ENCODE peak calls at places on chromosomes 4 and X, in nine cellular contexts. J is A549, F is astrocyte of the spinal cord, D is WERI-Rb-1, A is PC-3, N is AG04450, M is endothelial cell of umbilical vein, B is neuronal stem cell, S is esophagus squamous epithelium. H is an unnamed sample.

GRCh38 chr4:5751918-5752802 is 41.2 kb downstream of the EVC start:
- DNase-seq in A (no peak), M (peak; percentile 59), D (peak; percentile 97), F (peak; percentile 77), N (no peak), J (no peak), S (no peak), B (peak; percentile 18), H (no peak)

GRCh38 chr4:33357121-33357520 is 2637.0 kb downstream of the PCDH7 start:
- DNase-seq in F (no peak), J (no peak), M (no peak), N (no peak), D (no peak), A (no peak), B (no peak), S (no peak), H (no peak)

GRCh38 chr4:174284181-174284886 is 623 bp downstream of the CEP44 start:
- DNase-seq in F (peak; percentile 68), N (peak; percentile 23), D (no peak), A (peak; percentile 61), B (no peak), J (peak; percentile 68), S (no peak), M (peak; percentile 74), H (no peak)

GRCh38 chr4:19379318-19379717 is 872.4 kb upstream of the SLIT2 start:
- DNase-seq in J (no peak), N (no peak), M (no peak), D (no peak), S (no peak), A (peak; percentile 81), B (no peak), F (no peak), H (no peak)

GRCh38 chr4:34362654-34363053 is 1881.7 kb downstream of the ARAP2 start:
- DNase-seq in D (no peak), N (no peak), F (no peak), B (no peak), S (no peak), J (no peak), A (no peak), M (no peak), H (no peak)

GRCh38 chrX:53312946-53313745 is 31.8 kb upstream of the IQSEC2 start:
- DNase-seq in N (no peak), F (peak; percentile 52), A (peak; percentile 71), M (peak; percentile 56), J (peak; percentile 47), D (peak; percentile 59), S (no peak), B (peak; percentile 45), H (peak; percentile 54)

GRCh38 chr4:1856920-1857699 is 1.2 kb upstream of the LETM1 start:
- DNase-seq in N (no peak), J (peak; percentile 22), M (no peak), F (no peak), S (no peak), D (peak; percentile 62), B (no peak), A (no peak), H (no peak)

GRCh38 chrX:153644356-153645125 is 2.5 kb upstream of the DUSP9 start:
- DNase-seq in F (no peak), J (peak; percentile 59), A (no peak), M (no peak), S (no peak), D (peak; percentile 89), N (no peak), B (no peak), H (no peak)

GRCh38 chr4:42610941-42611340 is 46.0 kb downstream of the ATP8A1 start:
- DNase-seq in M (no peak), J (no peak), D (no peak), N (no peak), F (no peak), B (no peak), S (no peak), A (no peak), H (no peak)

GRCh38 chrX:119190736-119191282 is 45.3 kb upstream of the PGRMC1 start:
- DNase-seq in D (no peak), N (no peak), F (no peak), B (no peak), A (no peak), M (no peak), S (no peak), J (peak; percentile 25), H (no peak)

GRCh38 chr4:100796333-100796732 is 278.5 kb upstream of the EMCN start:
- DNase-seq in F (no peak), B (no peak), S (no peak), N (no peak), A (no peak), J (no peak), D (no peak), M (no peak), H (no peak)

GRCh38 chrX:136742721-136743379 is 37.9 kb downstream of the ARHGEF6 start:
- DNase-seq in F (no peak), D (no peak), N (no peak), S (no peak), A (no peak), J (no peak), B (no peak), M (no peak), H (no peak)

GRCh38 chr4:158121203-158121586 is 51.6 kb downstream of the GASK1B start:
- DNase-seq in S (no peak), F (peak; percentile 94), J (peak; percentile 37), M (no peak), A (no peak), B (no peak), D (no peak), N (peak; percentile 98), H (no peak)

GRCh38 chrX:153474718-153475117 is 4.3 kb upstream of the HAUS7 start:
- DNase-seq in D (no peak), N (no peak), F (peak; percentile 63), J (no peak), M (peak; percentile 88), B (no peak), A (peak; percentile 36), S (no peak), H (peak; percentile 43)

GRCh38 chr4:60865238-60865637 is 334.9 kb upstream of the ADGRL3 start:
- DNase-seq in M (no peak), F (peak; percentile 2), S (no peak), B (no peak), D (peak; percentile 27), J (no peak), N (no peak), A (peak; percentile 53), H (no peak)

GRCh38 chrX:95629737-95630136 is 1054.9 kb upstream of the DIAPH2 start:
- DNase-seq in J (no peak), M (no peak), S (no peak), A (no peak), B (peak; percentile 0), D (no peak), N (no peak), F (peak; percentile 3), H (no peak)

GRCh38 chr4:47972181-47972580 is 44.3 kb downstream of the CNGA1 start:
- DNase-seq in S (no peak), J (no peak), M (no peak), F (no peak), B (no peak), D (no peak), A (no peak), N (no peak), H (no peak)

GRCh38 chrX:20229155-20229554 is 37.6 kb downstream of the RPS6KA3 start:
- DNase-seq in A (no peak), F (no peak), N (no peak), S (no peak), D (no peak), B (no peak), J (no peak), M (no peak), H (no peak)

GRCh38 chr4:5982156-5982973 is 35.9 kb downstream of the C4orf50 start:
- DNase-seq in M (no peak), B (no peak), N (no peak), D (peak; percentile 7), J (no peak), A (no peak), S (no peak), F (no peak), H (no peak)

GRCh38 chr4:140372607-140373327 is 679 bp upstream of the SCOC start:
- DNase-seq in F (peak; percentile 39), D (peak; percentile 34), N (no peak), B (no peak), S (no peak), J (peak; percentile 16), A (peak; percentile 4), M (no peak), H (peak; percentile 38)

GRCh38 chrX:48086119-48086518 is 14.7 kb upstream of the ZNF630 start:
- DNase-seq in F (no peak), D (no peak), M (no peak), J (no peak), B (no peak), A (peak; percentile 59), S (no peak), N (no peak), H (no peak)
- H3K4me3 ChIP-seq in F (no peak overlapping the region), D (no peak overlapping the region), M (no peak overlapping the region), J (no peak overlapping the region), B (no peak overlapping the region), A (no peak overlapping the region), S (no peak overlapping the region), N (no peak overlapping the region), H (no peak overlapping the region)

GRCh38 chr4:184066584-184067300 is 150.9 kb downstream of the ENPP6 start:
- DNase-seq in J (no peak), B (no peak), F (no peak), N (no peak), A (no peak), D (no peak), S (no peak), M (no peak), H (no peak)
- H3K4me3 ChIP-seq in J (no peak overlapping the region), B (no peak overlapping the region), F (no peak overlapping the region), N (no peak overlapping the region), A (no peak overlapping the region), D (no peak overlapping the region), S (no peak overlapping the region), M (no peak overlapping the region), H (no peak overlapping the region)

DNA sequence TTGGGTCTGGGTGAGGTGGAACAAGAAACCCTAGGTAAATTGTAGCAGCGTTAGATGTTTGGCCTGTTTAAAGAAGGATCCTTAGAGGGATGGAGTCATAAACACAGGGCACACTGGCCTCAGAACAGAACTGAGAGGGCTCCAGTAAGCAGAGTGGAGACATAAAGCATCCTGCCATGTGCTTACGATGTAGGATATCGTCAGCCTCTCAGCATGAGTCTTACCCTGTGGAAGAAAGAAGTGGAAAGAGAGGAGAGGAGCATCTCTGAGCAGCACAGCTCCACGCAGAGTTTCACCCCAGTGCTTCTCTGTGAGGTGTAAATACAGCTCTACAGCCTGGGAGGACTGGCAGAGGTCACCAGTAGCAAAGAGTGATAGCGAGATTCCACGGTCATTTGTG is 27.8 kb upstream of the SORBS2 start:
- DNase-seq in J (no peak), D (no peak), M (no peak), S (no peak), A (no peak), B (no peak), N (no peak), F (peak; percentile 74), H (no peak)
- H3K4me3 ChIP-seq in J (no peak overlapping the region), D (no peak overlapping the region), M (no peak overlapping the region), S (no peak overlapping the region), A (peak overlapping the region; percentile 9), B (no peak overlapping the region), N (no peak overlapping the region), F (no peak overlapping the region), H (no peak overlapping the region)

DNA sequence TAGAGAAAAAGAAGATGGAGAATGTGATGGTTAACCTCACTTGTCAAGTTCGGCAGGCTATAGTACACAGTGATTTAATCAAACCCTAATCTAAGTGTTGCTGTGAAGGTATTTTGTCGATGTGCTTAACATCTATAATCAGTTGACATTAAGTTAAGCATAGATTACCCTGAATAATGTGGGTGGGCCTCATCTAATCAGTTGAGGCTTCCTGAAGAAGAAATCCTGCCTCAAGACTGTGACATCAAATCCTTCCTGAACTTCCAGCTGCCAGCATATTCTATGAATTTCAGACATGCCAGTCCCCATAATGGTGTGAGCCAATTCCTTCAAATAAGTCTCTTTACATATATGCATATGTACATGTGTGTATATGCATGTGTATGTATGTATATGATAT is 181.4 kb downstream of the PACRGL start:
- DNase-seq in M (no peak), N (no peak), J (no peak), B (no peak), F (no peak), D (no peak), A (no peak), S (no peak), H (no peak)
- H3K4me3 ChIP-seq in M (no peak overlapping the region), N (no peak overlapping the region), J (no peak overlapping the region), B (no peak overlapping the region), F (no peak overlapping the region), D (no peak overlapping the region), A (no peak overlapping the region), S (no peak overlapping the region), H (no peak overlapping the region)

H was measured in CD4-positive, alpha-beta memory T cell.